ENCODE peak calls at places on chromosomes 13 and 19, in four cellular contexts. One of them, this sample, is unnamed.

GRCh38 chr13:73335226-73335625 is 276.4 kb downstream of the KLF5 start:
- DNase-seq in neuronal stem cell: no peak
- DNase-seq in H1: no peak
- DNase-seq in mesenchymal stem cell: peak
- DNase-seq in this sample: no peak

GRCh38 chr13:99941086-99941485 is 30.5 kb downstream of the ZIC5 start:
- DNase-seq in neuronal stem cell: no peak
- DNase-seq in mesenchymal stem cell: no peak
- DNase-seq in H1: no peak
- DNase-seq in this sample: no peak

GRCh38 chr19:43078311-43078710 is 4.2 kb downstream of the PSG2 start:
- DNase-seq in H1: no peak
- DNase-seq in mesenchymal stem cell: no peak
- DNase-seq in neuronal stem cell: no peak
- DNase-seq in this sample: no peak

GRCh38 chr13:80168089-80168850 is 172.7 kb downstream of the SPRY2 start:
- DNase-seq in H1: no peak
- DNase-seq in mesenchymal stem cell: peak
- DNase-seq in neuronal stem cell: no peak
- DNase-seq in this sample: no peak

GRCh38 chr13:95060120-95060519 is 241.1 kb downstream of the ABCC4 start:
- DNase-seq in neuronal stem cell: no peak
- DNase-seq in H1: no peak
- DNase-seq in mesenchymal stem cell: peak
- DNase-seq in this sample: no peak

GRCh38 chr19:13401388-13401787 is 104.9 kb downstream of the CACNA1A start:
- DNase-seq in H1: no peak
- DNase-seq in neuronal stem cell: no peak
- DNase-seq in mesenchymal stem cell: peak
- DNase-seq in this sample: peak

GRCh38 chr13:97272526-97272925 is 50.4 kb downstream of the MBNL2 start:
- DNase-seq in mesenchymal stem cell: no peak
- DNase-seq in H1: no peak
- DNase-seq in neuronal stem cell: no peak
- DNase-seq in this sample: no peak

GRCh38 chr19:55103190-55103589 is 14.2 kb downstream of the PPP1R12C start:
- DNase-seq in mesenchymal stem cell: no peak
- DNase-seq in neuronal stem cell: no peak
- DNase-seq in H1: no peak
- DNase-seq in this sample: no peak

GRCh38 chr19:10692673-10693264 is 8.5 kb upstream of the QTRT1 start:
- DNase-seq in mesenchymal stem cell: no peak
- DNase-seq in H1: no peak
- DNase-seq in neuronal stem cell: no peak
- DNase-seq in this sample: peak

GRCh38 chr19:48842744-48843162 is 6.5 kb upstream of the HSD17B14 start:
- DNase-seq in neuronal stem cell: peak
- DNase-seq in H1: no peak
- DNase-seq in mesenchymal stem cell: peak
- DNase-seq in this sample: peak

GRCh38 chr13:114043421-114044053 is 69.7 kb upstream of the C13orf46 start:
- DNase-seq in neuronal stem cell: peak
- DNase-seq in mesenchymal stem cell: peak
- DNase-seq in H1: no peak
- DNase-seq in this sample: peak

GRCh38 chr13:43300817-43301216 is 277.4 kb downstream of the DNAJC15 start:
- DNase-seq in neuronal stem cell: no peak
- DNase-seq in H1: no peak
- DNase-seq in mesenchymal stem cell: no peak
- DNase-seq in this sample: no peak

DNA sequence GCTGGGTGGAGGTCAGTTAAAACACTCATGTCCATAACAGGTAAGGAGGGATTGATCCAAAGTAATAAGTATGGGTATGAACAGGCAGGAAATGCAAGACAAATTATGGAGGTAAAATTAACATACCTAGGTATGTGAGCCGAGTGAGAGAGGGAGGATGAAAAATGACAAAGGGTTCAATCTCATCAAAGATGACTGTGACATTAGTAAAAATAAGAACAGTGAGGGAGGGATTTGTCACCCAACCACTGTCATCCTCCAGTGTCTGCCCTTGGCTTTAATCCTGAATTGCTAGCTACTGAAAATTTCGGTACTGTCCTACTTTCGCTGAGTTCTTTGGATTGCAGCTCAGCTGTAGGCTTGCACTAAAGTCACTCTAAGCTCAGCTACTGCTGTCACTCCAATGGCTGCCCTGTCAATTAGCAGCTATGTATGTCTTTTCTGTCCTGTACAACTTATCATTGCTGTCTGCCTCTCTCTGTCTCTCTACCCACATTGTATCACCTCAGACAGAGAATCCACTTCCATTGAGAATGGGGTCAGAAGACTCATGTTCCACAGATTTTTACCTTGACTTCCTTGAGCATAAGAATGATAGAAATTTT is 62.5 kb downstream of the LRRC63 start:
- DNase-seq in mesenchymal stem cell: no peak
- DNase-seq in H1: no peak
- DNase-seq in neuronal stem cell: no peak
- DNase-seq in this sample: no peak
- H2BK12ac ChIP-seq in mesenchymal stem cell: no peak
- H2BK12ac ChIP-seq in H1: no peak
- H2BK12ac ChIP-seq in neuronal stem cell: no peak
- H2BK12ac ChIP-seq in this sample: no peak

GRCh38 chr19:20664917-20665781 is 3.8 kb upstream of the ZNF626 start:
- DNase-seq in neuronal stem cell: peak
- DNase-seq in H1: no peak
- DNase-seq in mesenchymal stem cell: no peak
- DNase-seq in this sample: peak
- H3K4ac ChIP-seq in neuronal stem cell: no peak
- H3K4ac ChIP-seq in H1: no peak
- H3K4ac ChIP-seq in mesenchymal stem cell: no peak
- H3K4ac ChIP-seq in this sample: no peak

GRCh38 chr19:40599331-40600085 is 1.7 kb upstream of the LTBP4 start:
- DNase-seq in neuronal stem cell: no peak
- DNase-seq in H1: no peak
- DNase-seq in mesenchymal stem cell: no peak
- DNase-seq in this sample: peak
- H2BK12ac ChIP-seq in neuronal stem cell: no peak
- H2BK12ac ChIP-seq in H1: no peak
- H2BK12ac ChIP-seq in mesenchymal stem cell: no peak
- H2BK12ac ChIP-seq in this sample: no peak

GRCh38 chr13:67440240-67440639 is 210.1 kb upstream of the PCDH9 start:
- DNase-seq in neuronal stem cell: no peak
- DNase-seq in H1: no peak
- DNase-seq in mesenchymal stem cell: no peak
- DNase-seq in this sample: no peak

GRCh38 chr13:67438465-67438864 is 208.3 kb upstream of the PCDH9 start:
- DNase-seq in neuronal stem cell: peak
- DNase-seq in H1: no peak
- DNase-seq in mesenchymal stem cell: no peak
- DNase-seq in this sample: no peak

GRCh38 chr13:67437246-67437645 is 207.1 kb upstream of the PCDH9 start:
- DNase-seq in mesenchymal stem cell: no peak
- DNase-seq in H1: no peak
- DNase-seq in neuronal stem cell: no peak
- DNase-seq in this sample: no peak

GRCh38 chr13:67443901-67444300 is 213.8 kb upstream of the PCDH9 start:
- DNase-seq in H1: no peak
- DNase-seq in neuronal stem cell: no peak
- DNase-seq in mesenchymal stem cell: no peak
- DNase-seq in this sample: no peak

GRCh38 chr13:67439365-67439764 is 209.2 kb upstream of the PCDH9 start:
- DNase-seq in mesenchymal stem cell: no peak
- DNase-seq in neuronal stem cell: no peak
- DNase-seq in H1: no peak
- DNase-seq in this sample: no peak
- H3K4ac ChIP-seq in mesenchymal stem cell: no peak
- H3K4ac ChIP-seq in neuronal stem cell: no peak
- H3K4ac ChIP-seq in H1: no peak
- H3K4ac ChIP-seq in this sample: no peak

DNA sequence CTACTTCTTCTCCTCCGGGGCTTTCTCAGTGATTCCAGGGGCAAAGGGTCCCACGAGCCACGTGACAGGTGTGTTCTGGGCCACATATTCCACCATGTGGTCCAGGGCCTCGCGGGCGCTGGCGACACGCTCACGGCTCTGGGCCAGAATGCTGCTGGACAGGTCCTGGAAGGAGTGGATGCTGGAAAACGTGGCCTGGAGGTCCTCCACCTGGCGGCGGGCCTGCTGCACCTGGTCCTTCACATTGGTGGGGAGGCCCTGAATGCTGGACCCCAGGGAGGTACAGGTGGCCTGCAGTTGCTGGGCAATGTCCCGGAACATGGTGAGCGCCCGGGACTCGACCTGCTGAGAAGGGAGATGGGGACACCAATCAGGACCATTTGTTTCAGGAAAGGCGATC is 7.7 kb upstream of the TICAM1 start:
- DNase-seq in H1: no peak
- DNase-seq in mesenchymal stem cell: no peak
- DNase-seq in neuronal stem cell: no peak
- DNase-seq in this sample: no peak
- H2BK12ac ChIP-seq in H1: no peak
- H2BK12ac ChIP-seq in mesenchymal stem cell: no peak
- H2BK12ac ChIP-seq in neuronal stem cell: no peak
- H2BK12ac ChIP-seq in this sample: no peak

DNA sequence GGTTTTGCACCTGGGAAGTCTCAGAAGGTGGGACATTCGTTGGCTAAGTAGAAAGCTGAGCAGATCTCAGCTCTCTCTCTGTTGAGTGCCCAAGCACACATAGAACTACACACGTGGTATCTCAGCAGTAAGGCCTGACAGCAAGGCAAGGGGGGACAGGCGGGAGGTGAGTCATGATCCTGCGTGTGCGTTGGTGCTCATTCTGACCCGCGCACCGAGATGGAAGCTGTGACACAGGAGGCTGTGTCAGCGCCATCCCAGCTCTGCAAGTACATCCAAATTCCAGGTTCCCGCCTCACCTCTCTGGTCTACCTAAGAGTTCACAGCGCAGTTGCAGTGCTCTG is 135.7 kb downstream of the USP12 start:
- DNase-seq in neuronal stem cell: no peak
- DNase-seq in H1: no peak
- DNase-seq in mesenchymal stem cell: peak
- DNase-seq in this sample: peak
- H3K4ac ChIP-seq in neuronal stem cell: no peak
- H3K4ac ChIP-seq in H1: no peak
- H3K4ac ChIP-seq in mesenchymal stem cell: no peak
- H3K4ac ChIP-seq in this sample: no peak

DNA sequence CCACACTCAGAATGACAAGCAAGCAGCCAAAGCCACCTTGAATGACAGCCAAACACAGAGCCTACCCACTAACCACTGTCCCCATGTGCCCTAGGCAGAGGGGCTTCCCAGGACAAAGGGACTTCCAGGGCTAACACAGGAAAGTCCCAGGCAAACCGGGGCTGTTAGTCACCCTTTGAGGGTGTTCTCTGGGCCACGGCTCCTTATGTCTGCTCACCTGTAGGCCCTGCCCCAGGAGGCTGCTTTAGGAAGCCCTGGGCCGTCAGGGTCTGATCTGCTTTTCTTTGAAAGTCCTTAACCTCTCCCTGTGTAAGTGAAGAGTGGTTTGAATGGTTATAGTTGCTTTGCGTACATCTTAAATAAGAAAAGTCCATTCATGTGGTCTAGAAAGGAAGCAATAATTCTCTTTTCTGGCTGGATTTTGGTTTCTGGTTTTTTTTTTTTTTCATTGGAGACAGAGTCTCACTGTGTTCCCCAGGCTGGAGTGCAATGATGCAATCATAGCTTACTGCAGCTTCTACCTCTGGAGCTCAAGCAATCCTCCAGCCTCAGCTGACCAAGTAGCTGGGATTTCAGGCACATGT is 161.4 kb downstream of the EFNB2 start:
- DNase-seq in H1: no peak
- DNase-seq in mesenchymal stem cell: peak
- DNase-seq in neuronal stem cell: no peak
- DNase-seq in this sample: no peak
- H2BK12ac ChIP-seq in H1: no peak
- H2BK12ac ChIP-seq in mesenchymal stem cell: peak
- H2BK12ac ChIP-seq in neuronal stem cell: no peak
- H2BK12ac ChIP-seq in this sample: no peak

GRCh38 chr19:1862068-1862423 is 1.3 kb downstream of the KLF16 start:
- DNase-seq in mesenchymal stem cell: no peak
- DNase-seq in neuronal stem cell: no peak
- DNase-seq in H1: no peak
- DNase-seq in this sample: no peak
- H3K4ac ChIP-seq in mesenchymal stem cell: peak
- H3K4ac ChIP-seq in neuronal stem cell: no peak
- H3K4ac ChIP-seq in H1: no peak
- H3K4ac ChIP-seq in this sample: no peak